ENCODE peak calls at places on chromosomes 13 and 19, in eight cellular contexts. I, H, X, P, V, G, Z and K are unnamed samples.

GRCh38 chr19:40553885-40554857 is 22.5 kb upstream of the SHKBP1 start:
- DNase-seq in I (no peak), H (peak; percentile 51), X (no peak), P (no peak), V (no peak), G (no peak), Z (no peak), K (no peak)

GRCh38 chr19:38733493-38734175 is 10.6 kb downstream of the CAPN12 start:
- DNase-seq in I (no peak), H (peak; percentile 94), X (no peak), P (no peak), V (no peak), G (peak; percentile 36), Z (peak; percentile 20), K (no peak)

GRCh38 chr19:49150944-49151243 is 4.3 kb downstream of the HRC start:
- DNase-seq in I (no peak), H (peak; percentile 76), X (no peak), P (no peak), V (peak; percentile 41), G (no peak), Z (no peak), K (no peak)

GRCh38 chr13:43057653-43058317 is 34.4 kb downstream of the DNAJC15 start:
- DNase-seq in I (no peak), H (no peak), X (no peak), P (no peak), V (no peak), G (no peak), Z (no peak), K (peak; percentile 40)

GRCh38 chr19:30226464-30227070 is 145.6 kb upstream of the ZNF536 start:
- DNase-seq in I (no peak), H (peak; percentile 89), X (no peak), P (no peak), V (no peak), G (no peak), Z (no peak), K (peak; percentile 34)

GRCh38 chr13:30398601-30399072 is 23.7 kb upstream of the UBE2L5 start:
- DNase-seq in I (no peak), H (peak; percentile 37), X (no peak), P (no peak), V (no peak), G (no peak), Z (no peak), K (peak; percentile 38)

GRCh38 chr19:49335071-49335783 is at the start of gene CD37:
- DNase-seq in I (no peak), H (peak; percentile 30), X (no peak), P (peak; percentile 33), V (peak; percentile 60), G (peak; percentile 67), Z (no peak), K (no peak)

GRCh38 chr19:14138576-14139265 is 2.3 kb upstream of the ASF1B start:
- DNase-seq in I (no peak), H (peak; percentile 86), X (no peak), P (no peak), V (no peak), G (no peak), Z (no peak), K (no peak)

GRCh38 chr13:114053026-114053425 is 79.2 kb upstream of the C13orf46 start:
- DNase-seq in I (no peak), H (peak; percentile 98), X (no peak), P (no peak), V (no peak), G (no peak), Z (no peak), K (peak; percentile 53)

GRCh38 chr13:97224544-97225324 is 2.6 kb downstream of the MBNL2 start:
- DNase-seq in I (peak; percentile 84), H (no peak), X (no peak), P (peak; percentile 70), V (no peak), G (no peak), Z (peak; percentile 65), K (peak; percentile 43)

DNA sequence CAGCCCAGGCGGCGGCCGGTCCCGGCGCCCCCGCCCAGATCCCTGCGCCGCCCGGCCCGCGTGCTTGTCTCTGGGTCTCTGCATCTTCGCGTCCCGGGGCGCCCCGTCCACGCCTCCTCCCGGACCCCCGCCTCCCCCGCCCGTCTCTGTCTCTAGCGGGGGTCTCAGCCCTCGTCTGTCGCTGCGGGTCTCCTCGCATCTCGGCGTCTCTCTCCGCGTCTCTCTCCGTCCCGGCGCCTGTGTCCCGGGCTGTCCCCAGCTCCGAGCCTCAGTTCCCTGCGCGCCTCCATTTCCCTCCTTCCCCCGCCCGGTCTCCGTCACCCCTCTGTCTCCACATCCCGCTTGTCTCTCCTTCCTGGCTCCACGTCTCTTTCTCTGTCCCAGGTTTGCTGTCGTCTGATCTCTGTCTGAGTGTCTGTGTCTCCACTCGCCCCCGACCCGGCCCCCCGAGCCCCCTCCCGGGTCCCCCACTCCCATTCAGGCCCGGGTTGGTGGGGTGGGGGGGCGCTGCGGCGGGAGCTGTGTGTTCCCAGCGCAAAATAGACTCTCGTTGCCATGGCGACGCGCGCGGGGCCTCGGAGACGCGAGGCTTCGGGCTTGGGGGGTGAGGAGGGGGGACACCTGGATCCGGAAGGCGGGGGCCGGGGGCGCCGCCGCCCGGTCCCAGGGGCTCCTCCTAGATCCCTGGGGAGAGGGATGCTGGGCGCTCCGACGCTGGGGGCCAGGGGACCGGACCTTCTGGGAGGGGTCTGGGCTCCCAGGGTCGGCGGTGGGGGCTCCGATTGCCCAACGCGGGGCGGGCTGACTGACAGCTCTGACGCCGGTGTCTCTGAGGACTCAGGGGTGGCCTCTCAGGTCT is 8.7 kb upstream of the SHISA7 start:
- DNase-seq in I (no peak), H (no peak), X (no peak), P (no peak), V (peak; percentile 28), G (no peak), Z (peak; percentile 47), K (no peak)
- H3K4me3 ChIP-seq in I (no peak overlapping the region), H (no peak overlapping the region), X (peak overlapping the region; percentile 10), P (peak overlapping the region; percentile 21), V (peak overlapping the region; percentile 28), G (no peak overlapping the region), Z (no peak overlapping the region), K (no peak overlapping the region)

GRCh38 chr13:106095919-106096318 is 439.5 kb downstream of the EFNB2 start:
- DNase-seq in I (no peak), H (no peak), X (no peak), P (no peak), V (no peak), G (no peak), Z (no peak), K (no peak)
- TF ChIP-seq CTCF in I (no peak), H (no peak), X (no peak), P (no peak), V (no peak), G (no peak), Z (no peak), K (no peak)

GRCh38 chr19:6101991-6102390 is 8.3 kb downstream of the RFX2 start:
- DNase-seq in I (no peak), H (no peak), X (no peak), P (no peak), V (no peak), G (no peak), Z (no peak), K (no peak)
- H3K4me1 ChIP-seq in I (peaks cover 4% of the 10 kb centered on the region), H (peaks cover 30% of the 10 kb centered on the region), X (peaks cover 74% of the 10 kb centered on the region), P (peaks cover 69% of the 10 kb centered on the region), V (peaks cover 18% of the 10 kb centered on the region), G (peaks cover 69% of the 10 kb centered on the region), Z (peaks cover 13% of the 10 kb centered on the region), K (peaks cover under 1% of the 10 kb centered on the region)

GRCh38 chr19:53055117-53055516 is 10.6 kb downstream of the ERVV-2 start:
- DNase-seq in I (no peak), H (no peak), X (no peak), P (no peak), V (no peak), G (no peak), Z (no peak), K (no peak)

GRCh38 chr19:53057904-53058579 is 13.5 kb downstream of the ERVV-2 start:
- DNase-seq in I (peak; percentile 55), H (peak; percentile 66), X (no peak), P (no peak), V (no peak), G (peak; percentile 47), Z (no peak), K (no peak)
- H3K4me3 ChIP-seq in I (peak overlapping the region; percentile 20), H (peak overlapping the region; percentile 51), X (no peak overlapping the region), P (peak overlapping the region; percentile 4), V (no peak overlapping the region), G (peak overlapping the region; percentile 14), Z (no peak overlapping the region), K (no peak overlapping the region)

DNA sequence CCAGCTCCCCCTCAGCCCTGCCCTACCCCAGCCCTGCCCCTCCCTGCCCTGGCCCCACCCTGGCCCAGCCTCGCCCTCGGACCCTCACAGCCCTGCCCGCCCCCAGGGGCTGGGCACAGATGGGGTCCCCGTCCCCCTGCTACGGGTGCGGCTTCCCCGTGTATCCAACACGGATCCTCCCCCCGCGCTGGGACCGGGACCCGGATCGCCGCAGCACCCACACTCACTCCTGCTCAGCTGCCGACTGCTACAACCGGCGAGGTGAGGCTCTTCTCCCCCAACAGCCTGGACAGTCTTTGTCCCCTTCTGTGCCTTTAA is 5.2 kb downstream of the SHFL start:
- DNase-seq in I (no peak), H (no peak), X (no peak), P (no peak), V (no peak), G (no peak), Z (peak; percentile 16), K (no peak)
- TF ChIP-seq CTCF in I (no peak), H (no peak), X (no peak), P (no peak), V (no peak), G (no peak), Z (no peak), K (no peak)

GRCh38 chr13:77306458-77306857 is 20.4 kb downstream of the MYCBP2 start:
- DNase-seq in I (no peak), H (no peak), X (no peak), P (no peak), V (no peak), G (no peak), Z (no peak), K (no peak)
- H3K4me1 ChIP-seq in I (peaks cover 43% of the 10 kb centered on the region), H (peaks cover 8% of the 10 kb centered on the region), X (peaks cover 65% of the 10 kb centered on the region), P (peaks cover 54% of the 10 kb centered on the region), V (no peaks in the 10 kb centered on the region), G (peaks cover 61% of the 10 kb centered on the region), Z (peaks cover 3% of the 10 kb centered on the region), K (no peaks in the 10 kb centered on the region)

GRCh38 chr13:110388141-110388943 is 81.3 kb downstream of the COL4A2 start:
- DNase-seq in I (no peak), H (peak; percentile 77), X (no peak), P (no peak), V (no peak), G (peak; percentile 56), Z (peak; percentile 59), K (peak; percentile 34)
- H3K4me3 ChIP-seq in I (no peak overlapping the region), H (peak overlapping the region; percentile 38), X (no peak overlapping the region), P (no peak overlapping the region), V (no peak overlapping the region), G (no peak overlapping the region), Z (peak overlapping the region; percentile 9), K (no peak overlapping the region)

GRCh38 chr19:34241513-34242337 is 12.6 kb upstream of the GARRE1 start:
- DNase-seq in I (peak; percentile 77), H (no peak), X (no peak), P (peak; percentile 64), V (peak; percentile 60), G (peak; percentile 83), Z (no peak), K (peak; percentile 83)
- TF ChIP-seq CTCF in I (peak; percentile 29), H (peak; percentile 25), X (no peak), P (peak; percentile 20), V (peak; percentile 82), G (peak; percentile 43), Z (no peak), K (peak; percentile 44)

DNA sequence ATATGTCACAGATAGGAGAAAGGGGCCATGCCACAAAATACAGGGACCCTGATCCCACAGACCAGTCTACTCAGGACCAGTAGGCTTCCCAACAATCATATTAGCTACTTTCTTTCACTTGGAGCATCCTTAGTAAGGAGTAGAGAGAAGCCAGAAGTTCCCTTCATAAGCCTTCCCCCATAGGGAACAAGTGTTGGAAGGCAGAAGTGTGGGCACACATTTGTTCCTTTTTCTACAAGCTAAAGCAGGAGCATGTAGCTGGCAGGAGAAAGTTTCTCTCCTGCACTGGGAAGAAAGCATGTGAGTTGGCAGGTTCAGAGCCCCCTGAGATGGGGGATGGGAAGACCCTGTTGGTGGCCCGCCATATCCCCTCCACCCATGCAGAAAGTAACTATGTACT is 165.4 kb downstream of the KCTD12 start:
- DNase-seq in I (no peak), H (no peak), X (no peak), P (no peak), V (no peak), G (no peak), Z (no peak), K (no peak)
- H3K4me1 ChIP-seq in I (no peaks in the 10 kb centered on the region), H (peaks cover 30% of the 10 kb centered on the region), X (peaks cover 49% of the 10 kb centered on the region), P (peaks cover 21% of the 10 kb centered on the region), V (no peaks in the 10 kb centered on the region), G (peaks cover 15% of the 10 kb centered on the region), Z (peaks cover 10% of the 10 kb centered on the region), K (no peaks in the 10 kb centered on the region)